ENCODE peak calls at places on chromosomes 1 and 21, in seven cellular contexts. O is H1, I is SK-N-SH, Y is GM12878, F is HCT116, E is HepG2, X is K562. G is an unnamed sample.

GRCh38 chr1:231720652-231721325 is 94.2 kb downstream of the DISC1 start:
- DNase-seq in O (no peak), I (no peak), Y (no peak), F (no peak), E (no peak), X (no peak), G (no peak)

GRCh38 chr1:87508247-87508646 is 179.6 kb downstream of the LMO4 start:
- DNase-seq in O (no peak), I (no peak), Y (no peak), F (no peak), E (no peak), X (no peak), G (no peak)

GRCh38 chr1:232186936-232187335 is 443.0 kb downstream of the SIPA1L2 start:
- DNase-seq in O (peak; percentile 15), I (no peak), Y (no peak), F (no peak), E (no peak), X (no peak), G (no peak)

GRCh38 chr1:110787328-110788071 is 85.4 kb upstream of the CD53 start:
- DNase-seq in O (no peak), I (no peak), Y (peak; percentile 76), F (no peak), E (no peak), X (no peak), G (no peak)

GRCh38 chr21:39313042-39313456 is 383 bp downstream of the BRWD1 start:
- DNase-seq in O (no peak), I (peak; percentile 58), Y (no peak), F (no peak), E (no peak), X (peak; percentile 67), G (no peak)

GRCh38 chr1:64136296-64136695 is 67.1 kb upstream of the UBE2U start:
- DNase-seq in O (no peak), I (no peak), Y (no peak), F (no peak), E (no peak), X (no peak), G (no peak)

GRCh38 chr21:27480841-27481261 is 514.0 kb upstream of the ADAMTS5 start:
- DNase-seq in O (no peak), I (no peak), Y (no peak), F (no peak), E (no peak), X (no peak), G (no peak)

GRCh38 chr1:156246762-156247459 is 945 bp downstream of the PAQR6 start:
- DNase-seq in O (no peak), I (no peak), Y (no peak), F (no peak), E (no peak), X (no peak), G (peak; percentile 77)

GRCh38 chr1:180415985-180416633 is 86.3 kb downstream of the ACBD6 start:
- DNase-seq in O (no peak), I (peak; percentile 51), Y (peak; percentile 4), F (peak; percentile 27), E (peak; percentile 28), X (peak; percentile 58), G (peak; percentile 60)

GRCh38 chr1:186740324-186740723 is 60.1 kb upstream of the PTGS2 start:
- DNase-seq in O (no peak), I (no peak), Y (no peak), F (no peak), E (no peak), X (no peak), G (no peak)

GRCh38 chr1:193211539-193211938 is 25.1 kb upstream of the B3GALT2 start:
- DNase-seq in O (no peak), I (no peak), Y (peak; percentile 19), F (peak; percentile 72), E (peak; percentile 25), X (no peak), G (no peak)

GRCh38 chr21:35575280-35575915 is 484.9 kb downstream of the SETD4 start:
- DNase-seq in O (no peak), I (no peak), Y (no peak), F (no peak), E (no peak), X (no peak), G (no peak)

GRCh38 chr1:20430355-20431290 is 55.4 kb downstream of the CAMK2N1 start:
- DNase-seq in O (peak; percentile 50), I (peak; percentile 86), Y (no peak), F (no peak), E (peak; percentile 24), X (peak; percentile 74), G (peak; percentile 30)

GRCh38 chr1:237470712-237471310 is 419.9 kb downstream of the ZP4 start:
- DNase-seq in O (no peak), I (no peak), Y (no peak), F (no peak), E (no peak), X (no peak), G (peak; percentile 97)

GRCh38 chr1:119702384-119702783 is 9.3 kb upstream of the PHGDH start:
- DNase-seq in O (no peak), I (no peak), Y (no peak), F (no peak), E (no peak), X (no peak), G (no peak)

GRCh38 chr1:1359668-1360468 is 1.5 kb upstream of the MXRA8 start:
- DNase-seq in O (no peak), I (peak; percentile 84), Y (no peak), F (no peak), E (peak; percentile 50), X (no peak), G (no peak)

GRCh38 chr1:33036051-33036525 is 595 bp downstream of the AK2 start:
- DNase-seq in O (no peak), I (peak; percentile 28), Y (no peak), F (no peak), E (peak; percentile 37), X (peak; percentile 60), G (no peak)

GRCh38 chr1:15515026-15515663 is 8.9 kb downstream of the CASP9 start:
- DNase-seq in O (no peak), I (no peak), Y (no peak), F (no peak), E (no peak), X (peak; percentile 38), G (no peak)

GRCh38 chr1:117631361-117631760 is 25.5 kb downstream of the TENT5C start:
- DNase-seq in O (no peak), I (no peak), Y (no peak), F (no peak), E (no peak), X (no peak), G (peak; percentile 50)

GRCh38 chr1:96309783-96310182 is 411.8 kb upstream of the PTBP2 start:
- DNase-seq in O (no peak), I (no peak), Y (no peak), F (no peak), E (no peak), X (no peak), G (no peak)

GRCh38 chr1:35929730-35930592 is 944 bp upstream of the AGO3 start:
- DNase-seq in O (peak; percentile 13), I (peak; percentile 60), Y (no peak), F (peak; percentile 26), E (peak; percentile 15), X (peak; percentile 74), G (peak; percentile 28)

GRCh38 chr1:91608876-91609275 is 108.2 kb downstream of the CDC7 start:
- DNase-seq in O (no peak), I (no peak), Y (no peak), F (no peak), E (no peak), X (no peak), G (no peak)

GRCh38 chr1:25107643-25108010 is 124.7 kb downstream of the SYF2 start:
- DNase-seq in O (no peak), I (no peak), Y (no peak), F (no peak), E (no peak), X (no peak), G (no peak)
- TF ChIP-seq JUND in O (no peak), I (no peak), Y (no peak), F (no peak), E (no peak), X (no peak), G (no peak)

DNA sequence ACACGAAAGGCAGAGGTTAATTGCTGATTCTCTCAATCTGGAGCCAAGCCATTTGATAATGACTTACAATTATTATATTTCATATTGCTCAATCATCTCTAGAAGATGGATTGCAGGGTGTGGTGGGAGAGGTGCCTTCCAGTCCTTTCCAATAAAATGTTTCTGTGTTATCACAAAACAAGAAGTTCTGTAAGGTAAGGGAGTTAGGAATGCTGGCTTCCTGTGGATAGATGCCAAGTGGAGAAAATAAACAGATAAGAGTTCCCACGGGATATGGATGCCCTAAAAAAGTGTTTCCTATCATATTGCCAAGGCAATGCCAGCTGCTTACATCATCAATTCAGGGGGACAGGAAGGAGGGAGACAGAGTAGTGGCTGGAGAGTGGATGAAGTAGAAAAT is 7.2 kb upstream of the CCN1 start:
- DNase-seq in O (no peak), I (no peak), Y (no peak), F (no peak), E (no peak), X (no peak), G (no peak)
- TF ChIP-seq JUND in O (no peak), I (no peak), Y (no peak), F (no peak), E (no peak), X (no peak), G (no peak)

DNA sequence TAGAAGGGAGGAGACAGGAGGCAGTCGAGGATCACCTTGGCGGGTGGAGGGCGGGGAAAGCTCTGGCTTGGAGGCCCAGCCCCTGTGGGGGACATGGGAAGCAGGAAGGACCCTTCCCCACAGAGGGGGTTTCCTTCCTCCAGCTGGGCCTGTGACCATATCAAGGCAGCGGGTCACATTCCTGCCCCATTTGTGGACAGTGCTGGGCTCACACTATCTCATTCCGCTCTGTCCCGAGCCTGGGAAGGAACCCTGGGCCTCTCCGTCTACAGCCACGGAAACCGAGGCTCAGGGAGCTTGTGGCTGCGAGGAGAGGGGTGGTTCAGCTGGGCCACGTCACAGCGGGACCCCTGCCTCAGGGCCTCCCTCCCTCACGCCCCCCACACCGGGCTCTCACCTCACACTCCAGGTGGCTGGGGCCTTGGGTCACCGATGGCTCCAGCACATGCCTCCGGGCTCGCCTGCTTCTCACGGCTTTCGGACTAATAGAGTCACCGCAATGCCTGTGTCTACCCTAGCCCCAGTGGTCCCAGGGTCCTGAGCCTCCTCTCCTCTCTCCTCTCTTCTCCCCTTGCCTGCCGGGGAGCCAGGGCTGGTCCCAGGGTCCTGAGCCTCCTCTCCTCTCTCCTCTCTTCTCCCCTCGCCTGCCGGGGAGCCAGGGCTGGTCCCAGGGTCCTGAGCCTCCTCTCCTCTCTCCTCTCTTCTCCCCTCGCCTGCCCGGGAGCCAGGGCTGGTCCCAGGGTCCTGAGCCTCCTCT is 56.4 kb downstream of the SLC19A1 start:
- DNase-seq in O (no peak), I (no peak), Y (no peak), F (no peak), E (no peak), X (no peak), G (no peak)
- TF ChIP-seq JUND in O (no peak), I (no peak), Y (no peak), F (no peak), E (no peak), X (no peak), G (no peak)

GRCh38 chr1:3322440-3323020 is 131.9 kb upstream of the ARHGEF16 start:
- DNase-seq in O (no peak), I (no peak), Y (no peak), F (no peak), E (no peak), X (no peak), G (no peak)
- TF ChIP-seq JUND in O (no peak), I (no peak), Y (no peak), F (no peak), E (no peak), X (no peak), G (no peak)

G was measured in T47D.